ENCODE peak calls at places on chromosomes 3 and 15, in six cellular contexts. O is PC-3, H is GM23248, Z is MM.1S, J is neural progenitor cell, B is SK-N-SH. E is an unnamed sample.

GRCh38 chr15:59830143-59830542 is 141.0 kb upstream of the BNIP2 start:
- DNase-seq in H (no peak), J (no peak), B (no peak), Z (no peak), O (no peak), E (no peak)

GRCh38 chr3:99969133-99969532 is 145.2 kb downstream of the FILIP1L start:
- DNase-seq in H (no peak), O (no peak), B (no peak), Z (no peak), J (no peak), E (no peak)

GRCh38 chr3:49476563-49476962 is 6.5 kb downstream of the DAG1 start:
- DNase-seq in B (no peak), J (no peak), H (peak; percentile 56), Z (no peak), O (peak; percentile 64), E (no peak)

GRCh38 chr3:32591960-32592462 is 21.4 kb upstream of the DYNC1LI1 start:
- DNase-seq in B (no peak), Z (no peak), J (peak; percentile 44), H (no peak), O (no peak), E (no peak)

GRCh38 chr3:41327718-41328117 is 128.4 kb downstream of the CTNNB1 start:
- DNase-seq in J (no peak), Z (no peak), B (no peak), H (no peak), O (peak; percentile 90), E (no peak)

GRCh38 chr3:74992898-74993297 is 378.4 kb upstream of the CNTN3 start:
- DNase-seq in J (no peak), B (no peak), H (no peak), Z (no peak), O (no peak), E (no peak)

GRCh38 chr3:117510396-117510795 is 800.8 kb downstream of the TUSC7 start:
- DNase-seq in J (no peak), H (peak; percentile 69), B (no peak), O (no peak), Z (no peak), E (no peak)

GRCh38 chr3:184631339-184631965 is 69.9 kb downstream of the EPHB3 start:
- DNase-seq in H (peak; percentile 59), B (no peak), Z (no peak), J (no peak), O (no peak), E (no peak)

GRCh38 chr3:12195231-12195630 is 36.5 kb upstream of the TIMP4 start:
- DNase-seq in O (peak; percentile 35), Z (no peak), B (no peak), H (peak; percentile 23), J (no peak), E (no peak)

GRCh38 chr15:59147666-59148065 is 42.7 kb downstream of the CCNB2 start:
- DNase-seq in H (no peak), Z (no peak), B (no peak), O (no peak), J (no peak), E (no peak)

GRCh38 chr3:13658681-13659080 is 109.8 kb downstream of the FBLN2 start:
- DNase-seq in J (no peak), Z (no peak), H (no peak), B (no peak), O (no peak), E (no peak)

GRCh38 chr3:53716998-53717397 is 129.2 kb downstream of the CHDH start:
- DNase-seq in B (no peak), O (no peak), Z (no peak), H (no peak), J (no peak), E (no peak)

GRCh38 chr15:67185621-67186225 is 68.7 kb downstream of the AAGAB start:
- DNase-seq in O (no peak), Z (peak; percentile 15), H (peak; percentile 62), B (no peak), J (no peak), E (no peak)

GRCh38 chr3:184636774-184637316 is 75.0 kb downstream of the MAGEF1 start:
- DNase-seq in Z (no peak), B (peak; percentile 38), O (peak; percentile 89), H (peak; percentile 68), J (peak; percentile 46), E (no peak)

GRCh38 chr3:16840111-16840444 is 44.7 kb upstream of the PLCL2 start:
- DNase-seq in Z (no peak), H (no peak), O (peak; percentile 49), B (no peak), J (no peak), E (no peak)

DNA sequence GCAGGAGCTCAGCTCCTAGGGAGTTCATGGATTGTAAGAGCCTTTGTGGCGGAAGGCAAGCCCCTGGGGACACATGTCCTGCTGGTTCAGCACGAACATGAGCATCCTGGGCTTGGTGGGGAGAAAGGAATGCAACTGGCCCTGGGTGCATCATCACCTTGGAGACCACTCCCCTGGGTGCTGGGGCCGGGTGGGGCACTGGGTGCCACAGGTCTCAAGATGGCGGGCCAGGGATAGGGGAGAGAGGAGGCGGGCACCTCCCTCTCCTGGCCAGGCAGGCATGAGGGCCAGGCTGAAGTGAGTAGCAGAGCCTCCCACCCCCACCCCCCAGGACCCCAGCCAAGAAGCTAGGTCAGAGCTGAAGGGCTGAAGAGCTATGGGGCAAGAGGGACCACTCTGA is 768 bp downstream of the PCBP4 start:
- DNase-seq in Z (no peak), H (no peak), O (no peak), J (no peak), B (no peak), E (no peak)
- H3K9ac ChIP-seq in Z (peak overlapping the region; percentile 63), H (peak overlapping the region; percentile 84), O (peak overlapping the region; percentile 75), J (no peak overlapping the region), B (peak overlapping the region; percentile 79), E (peak overlapping the region; percentile 74)

GRCh38 chr15:96403932-96404331 is 73.4 kb downstream of the NR2F2 start:
- DNase-seq in Z (no peak), O (no peak), J (no peak), B (no peak), H (no peak), E (no peak)

GRCh38 chr15:96402403-96402802 is 71.9 kb downstream of the NR2F2 start:
- DNase-seq in O (no peak), J (no peak), B (no peak), H (no peak), Z (no peak), E (no peak)

GRCh38 chr15:96395687-96396086 is 65.2 kb downstream of the NR2F2 start:
- DNase-seq in J (no peak), O (no peak), B (no peak), H (no peak), Z (no peak), E (no peak)

GRCh38 chr15:96403071-96403470 is 72.6 kb downstream of the NR2F2 start:
- DNase-seq in Z (no peak), B (no peak), H (no peak), O (no peak), J (no peak), E (no peak)

GRCh38 chr15:96398769-96399168 is 68.3 kb downstream of the NR2F2 start:
- DNase-seq in H (no peak), B (no peak), O (no peak), J (no peak), Z (no peak), E (no peak)
- H3K27ac ChIP-seq in H (no peak overlapping the region), B (no peak overlapping the region), O (no peak overlapping the region), J (no peak overlapping the region), Z (no peak overlapping the region), E (no peak overlapping the region)

GRCh38 chr15:77533986-77534385 is 98.7 kb downstream of the LINGO1 start:
- DNase-seq in Z (no peak), O (no peak), J (no peak), H (no peak), B (no peak), E (no peak)
- TF ChIP-seq EZH2phosphoT487 in Z (no peak), O (no peak), J (no peak), H (no peak), B (no peak), E (no peak)

DNA sequence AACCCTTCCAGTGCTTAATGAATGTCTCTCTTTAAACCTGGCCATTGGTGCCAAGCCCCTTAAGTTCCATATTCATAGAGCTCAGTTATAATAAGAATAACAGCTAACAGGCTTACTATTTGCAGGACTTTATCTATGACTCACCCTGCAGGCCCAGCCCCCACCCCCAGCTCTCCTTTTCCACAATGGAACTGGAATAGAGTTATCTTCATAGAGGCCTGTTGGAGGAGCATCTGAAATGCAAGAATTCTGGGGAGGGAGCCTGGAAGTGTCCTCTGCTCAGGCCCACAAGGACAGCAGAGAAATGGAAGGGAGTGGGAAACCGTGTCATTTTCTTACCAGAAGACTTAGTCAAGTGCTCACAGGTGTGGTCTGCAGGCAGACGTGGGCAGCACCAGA is 52.8 kb downstream of the SEMA5B start:
- DNase-seq in B (no peak), O (peak; percentile 59), H (peak; percentile 49), Z (no peak), J (no peak), E (no peak)
- H3K9ac ChIP-seq in B (peak overlapping the region; percentile 67), O (no peak overlapping the region), H (no peak overlapping the region), Z (no peak overlapping the region), J (no peak overlapping the region), E (no peak overlapping the region)

E was measured in HCT116.